ENCODE peak calls at places on chromosomes 2 and 18, in ten cellular contexts. O, B, S, J, L, C, Q, M, D and X are unnamed samples.

GRCh38 chr2:58215429-58215828 is 25.7 kb downstream of the FANCL start:
- DNase-seq in O (no peak), B (no peak), S (no peak), J (no peak), L (no peak), C (no peak), Q (no peak), M (no peak), D (no peak), X (no peak)

GRCh38 chr2:237260032-237260431 is 153.9 kb downstream of the COL6A3 start:
- DNase-seq in O (no peak), B (no peak), S (no peak), J (no peak), L (no peak), C (no peak), Q (no peak), M (no peak), D (no peak), X (no peak)

GRCh38 chr2:86232373-86232784 is 33.1 kb downstream of the MRPL35 start:
- DNase-seq in O (no peak), B (no peak), S (no peak), J (no peak), L (no peak), C (no peak), Q (no peak), M (no peak), D (no peak), X (no peak)

GRCh38 chr2:68921646-68922045 is 31.0 kb downstream of the GKN2 start:
- DNase-seq in O (no peak), B (no peak), S (no peak), J (no peak), L (no peak), C (no peak), Q (no peak), M (no peak), D (no peak), X (no peak)

GRCh38 chr2:11799826-11800225 is 53.4 kb downstream of the LPIN1 start:
- DNase-seq in O (no peak), B (no peak), S (no peak), J (no peak), L (no peak), C (no peak), Q (no peak), M (no peak), D (no peak), X (no peak)

GRCh38 chr18:25168011-25168410 is 184.0 kb downstream of the ZNF521 start:
- DNase-seq in O (no peak), B (no peak), S (no peak), J (no peak), L (no peak), C (no peak), Q (no peak), M (no peak), D (no peak), X (no peak)

GRCh38 chr18:28045880-28046279 is 131.1 kb downstream of the CDH2 start:
- DNase-seq in O (no peak), B (no peak), S (no peak), J (no peak), L (no peak), C (no peak), Q (no peak), M (no peak), D (no peak), X (no peak)

GRCh38 chr2:49753344-49753930 is 599.1 kb upstream of the FSHR start:
- DNase-seq in O (no peak), B (no peak), S (no peak), J (peak; percentile 59), L (no peak), C (no peak), Q (no peak), M (no peak), D (no peak), X (no peak)

GRCh38 chr2:3420076-3420848 is 40.8 kb downstream of the TRAPPC12 start:
- DNase-seq in O (no peak), B (no peak), S (no peak), J (no peak), L (no peak), C (no peak), Q (no peak), M (no peak), D (no peak), X (no peak)

GRCh38 chr2:229270551-229271410 is at the start of gene PID1:
- DNase-seq in O (peak; percentile 48), B (peak; percentile 88), S (no peak), J (no peak), L (peak; percentile 21), C (peak; percentile 43), Q (no peak), M (peak; percentile 64), D (peak; percentile 85), X (no peak)
- H3K4me3 ChIP-seq in O (peak within 1 kb of the TSS; percentile 78), B (peak within 1 kb of the TSS; percentile 91), S (no peak within 1 kb of the TSS), J (no peak within 1 kb of the TSS), L (peak within 1 kb of the TSS; percentile 54), C (peak within 1 kb of the TSS; percentile 85), Q (peak within 1 kb of the TSS; percentile 62), M (peak within 1 kb of the TSS; percentile 95), D (peak within 1 kb of the TSS; percentile 58), X (no peak within 1 kb of the TSS)

GRCh38 chr2:47512581-47513083 is 109.7 kb downstream of the MSH2 start:
- DNase-seq in O (no peak), B (no peak), S (no peak), J (no peak), L (no peak), C (peak; percentile 16), Q (no peak), M (no peak), D (peak; percentile 56), X (no peak)
- H3K4me3 ChIP-seq in O (no peak overlapping the region), B (no peak overlapping the region), S (no peak overlapping the region), J (no peak overlapping the region), L (no peak overlapping the region), C (no peak overlapping the region), Q (no peak overlapping the region), M (no peak overlapping the region), D (no peak overlapping the region), X (no peak overlapping the region)

GRCh38 chr2:121502781-121503180 is 27.9 kb upstream of the RNU4ATAC start:
- DNase-seq in O (no peak), B (no peak), S (no peak), J (no peak), L (no peak), C (no peak), Q (no peak), M (no peak), D (no peak), X (no peak)

GRCh38 chr2:121506187-121506586 is 24.5 kb upstream of the RNU4ATAC start:
- DNase-seq in O (no peak), B (no peak), S (no peak), J (no peak), L (no peak), C (no peak), Q (no peak), M (no peak), D (no peak), X (no peak)

GRCh38 chr2:121504316-121504715 is 26.4 kb upstream of the RNU4ATAC start:
- DNase-seq in O (no peak), B (no peak), S (no peak), J (no peak), L (no peak), C (no peak), Q (no peak), M (no peak), D (no peak), X (no peak)

GRCh38 chr2:121506621-121507020 is 24.1 kb upstream of the RNU4ATAC start:
- DNase-seq in O (no peak), B (no peak), S (no peak), J (no peak), L (no peak), C (no peak), Q (no peak), M (no peak), D (no peak), X (no peak)

GRCh38 chr2:121505005-121505404 is 25.7 kb upstream of the RNU4ATAC start:
- DNase-seq in O (no peak), B (no peak), S (no peak), J (no peak), L (no peak), C (peak; percentile 74), Q (no peak), M (no peak), D (no peak), X (no peak)
- H3K4me3 ChIP-seq in O (no peak overlapping the region), B (no peak overlapping the region), S (no peak overlapping the region), J (no peak overlapping the region), L (no peak overlapping the region), C (no peak overlapping the region), Q (no peak overlapping the region), M (no peak overlapping the region), D (no peak overlapping the region), X (no peak overlapping the region)

DNA sequence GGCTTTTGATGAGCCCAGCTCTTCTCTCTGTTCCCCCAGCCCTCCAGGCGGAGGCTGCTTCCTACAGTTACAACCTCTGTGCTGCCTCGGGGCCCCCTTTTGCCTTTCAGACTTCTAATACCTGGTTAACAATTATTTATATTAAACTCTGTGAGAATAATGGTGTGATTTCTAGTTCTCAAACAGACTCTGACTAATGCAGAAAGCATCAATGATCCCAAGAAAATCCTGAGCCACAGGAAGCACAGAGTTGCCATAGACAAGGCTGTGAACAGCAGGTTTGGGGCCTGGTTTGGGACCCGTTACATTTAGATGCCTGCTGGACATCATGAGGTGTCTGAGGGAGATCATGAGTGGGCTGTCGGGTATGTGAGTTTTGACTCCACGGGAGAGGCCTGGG is 37.4 kb upstream of the MYO3B start:
- DNase-seq in O (no peak), B (no peak), S (no peak), J (no peak), L (no peak), C (no peak), Q (no peak), M (no peak), D (no peak), X (no peak)
- H3K4me3 ChIP-seq in O (no peak overlapping the region), B (no peak overlapping the region), S (no peak overlapping the region), J (no peak overlapping the region), L (no peak overlapping the region), C (no peak overlapping the region), Q (no peak overlapping the region), M (no peak overlapping the region), D (no peak overlapping the region), X (no peak overlapping the region)